ENCODE peak calls at places on chromosomes 5 and 9, in nine cellular contexts. L is HCT116, C is cardiac muscle cell, B is fibroblast of lung, N is right cardiac atrium, R is tibial artery, X is A549, O is GM23338, V is SJSA1. K is an unnamed sample.

GRCh38 chr5:169095976-169096375 is 205.0 kb downstream of the SLIT3 start:
- DNase-seq in N (no peak), X (no peak), O (no peak), B (peak; percentile 38), V (no peak), R (no peak), L (no peak), C (no peak), K (no peak)

GRCh38 chr9:86488794-86489193 is 134.6 kb upstream of the TUT7 start:
- DNase-seq in X (no peak), N (no peak), L (no peak), B (no peak), V (no peak), C (no peak), O (peak; percentile 54), R (no peak), K (no peak)

GRCh38 chr5:177092178-177093081 is 5.7 kb downstream of the FGFR4 start:
- DNase-seq in C (no peak), R (no peak), X (no peak), B (no peak), O (no peak), V (no peak), L (no peak), N (peak; percentile 50), K (no peak)

GRCh38 chr9:122498883-122499288 is 11.7 kb upstream of the OR1J2 start:
- DNase-seq in B (peak; percentile 16), O (peak; percentile 78), X (peak; percentile 27), N (no peak), C (peak; percentile 67), L (peak; percentile 29), V (no peak), R (no peak), K (no peak)

GRCh38 chr5:78953092-78953800 is 31.9 kb downstream of the ARSB start:
- DNase-seq in R (no peak), C (no peak), V (no peak), N (no peak), X (no peak), B (peak; percentile 65), O (no peak), L (no peak), K (no peak)

GRCh38 chr9:24801344-24801743 is 255.6 kb upstream of the IZUMO3 start:
- DNase-seq in C (no peak), N (no peak), X (no peak), R (no peak), V (no peak), O (no peak), L (no peak), B (no peak), K (no peak)

GRCh38 chr9:101054657-101055056 is 26.1 kb downstream of the PLPPR1 start:
- DNase-seq in O (peak; percentile 14), N (no peak), R (no peak), L (no peak), C (no peak), B (no peak), X (no peak), V (no peak), K (no peak)

GRCh38 chr5:130067364-130067763 is 163.1 kb downstream of the CHSY3 start:
- DNase-seq in L (no peak), N (no peak), C (no peak), B (no peak), R (no peak), X (no peak), O (no peak), V (no peak), K (no peak)

GRCh38 chr5:68804343-68804742 is 289.5 kb upstream of the SLC30A5 start:
- DNase-seq in O (no peak), N (no peak), L (no peak), R (no peak), B (no peak), C (no peak), X (no peak), V (no peak), K (no peak)

GRCh38 chr5:145681686-145682085 is 153.5 kb downstream of the PRELID2 start:
- DNase-seq in N (peak; percentile 48), V (peak; percentile 65), L (peak; percentile 75), O (peak; percentile 79), B (peak; percentile 62), X (peak; percentile 74), R (no peak), C (peak; percentile 86), K (no peak)

GRCh38 chr5:53501054-53501453 is 20.6 kb downstream of the FST start:
- DNase-seq in N (no peak), L (no peak), B (no peak), R (no peak), X (no peak), O (no peak), V (no peak), C (no peak), K (no peak)

GRCh38 chr5:142316051-142316450 is 8.8 kb downstream of the SPRY4 start:
- DNase-seq in V (no peak), C (peak; percentile 63), R (no peak), L (no peak), N (no peak), X (no peak), O (no peak), B (peak; percentile 48), K (no peak)

GRCh38 chr5:55624841-55625602 is 87.1 kb downstream of the SLC38A9 start:
- DNase-seq in R (no peak), N (no peak), L (no peak), O (peak; percentile 59), V (no peak), C (no peak), X (no peak), B (no peak), K (no peak)

GRCh38 chr5:55626805-55627204 is 85.3 kb downstream of the SLC38A9 start:
- DNase-seq in V (no peak), N (no peak), B (no peak), C (no peak), X (no peak), O (no peak), R (no peak), L (no peak), K (no peak)

GRCh38 chr5:55625913-55626312 is 86.2 kb downstream of the SLC38A9 start:
- DNase-seq in V (no peak), R (no peak), X (no peak), N (no peak), O (no peak), L (no peak), C (no peak), B (no peak), K (no peak)

GRCh38 chr5:55623789-55624188 is 88.3 kb downstream of the SLC38A9 start:
- DNase-seq in O (no peak), V (no peak), B (no peak), C (no peak), R (no peak), X (no peak), N (no peak), L (no peak), K (no peak)

GRCh38 chr5:55625603-55625875 is 86.6 kb downstream of the SLC38A9 start:
- DNase-seq in O (peak; percentile 65), C (no peak), L (no peak), X (no peak), B (no peak), N (no peak), V (no peak), R (no peak), K (no peak)
- H3K27ac ChIP-seq in O (peak overlapping the region; percentile 94), C (no peak overlapping the region), L (no peak overlapping the region), X (no peak overlapping the region), B (no peak overlapping the region), N (no peak overlapping the region), V (no peak overlapping the region), R (no peak overlapping the region), K (peak overlapping the region; percentile 71)

GRCh38 chr5:140234590-140234989 is 59.6 kb downstream of the CYSTM1 start:
- DNase-seq in V (no peak), X (no peak), N (no peak), B (no peak), C (no peak), R (no peak), L (no peak), O (no peak), K (no peak)

GRCh38 chr5:140235776-140236558 is 61.0 kb downstream of the CYSTM1 start:
- DNase-seq in X (no peak), L (no peak), B (no peak), C (no peak), V (no peak), O (no peak), R (no peak), N (no peak), K (no peak)

GRCh38 chr5:140238756-140239155 is 63.8 kb downstream of the CYSTM1 start:
- DNase-seq in X (no peak), O (no peak), V (no peak), B (no peak), N (no peak), R (no peak), L (no peak), C (no peak), K (no peak)

GRCh38 chr5:140239461-140239860 is 63.4 kb downstream of the PFDN1 start:
- DNase-seq in R (no peak), V (no peak), N (no peak), O (no peak), B (no peak), X (no peak), C (no peak), L (no peak), K (no peak)

GRCh38 chr5:140236896-140237598 is 62.1 kb downstream of the CYSTM1 start:
- DNase-seq in B (no peak), L (no peak), C (no peak), O (no peak), N (no peak), V (no peak), X (no peak), R (no peak), K (no peak)
- H3K4me1 ChIP-seq in B (peaks cover 14% of the 10 kb centered on the region), L (peaks cover 24% of the 10 kb centered on the region), C (peaks cover 13% of the 10 kb centered on the region), O (peaks cover 10% of the 10 kb centered on the region), N (peaks cover 18% of the 10 kb centered on the region), V (peaks cover 13% of the 10 kb centered on the region), X (peaks cover 20% of the 10 kb centered on the region), R (peaks cover 25% of the 10 kb centered on the region), K (peaks cover 37% of the 10 kb centered on the region)

GRCh38 chr9:107214381-107214780 is 68.7 kb upstream of the RAD23B start:
- DNase-seq in C (no peak), L (no peak), X (no peak), O (no peak), V (no peak), B (peak; percentile 56), R (no peak), N (no peak), K (no peak)
- H3K27ac ChIP-seq in C (no peak overlapping the region), L (peak overlapping the region; percentile 94), X (peak overlapping the region; percentile 82), O (no peak overlapping the region), V (peak overlapping the region; percentile 80), B (no peak overlapping the region), R (no peak overlapping the region), N (no peak overlapping the region), K (no peak overlapping the region)

DNA sequence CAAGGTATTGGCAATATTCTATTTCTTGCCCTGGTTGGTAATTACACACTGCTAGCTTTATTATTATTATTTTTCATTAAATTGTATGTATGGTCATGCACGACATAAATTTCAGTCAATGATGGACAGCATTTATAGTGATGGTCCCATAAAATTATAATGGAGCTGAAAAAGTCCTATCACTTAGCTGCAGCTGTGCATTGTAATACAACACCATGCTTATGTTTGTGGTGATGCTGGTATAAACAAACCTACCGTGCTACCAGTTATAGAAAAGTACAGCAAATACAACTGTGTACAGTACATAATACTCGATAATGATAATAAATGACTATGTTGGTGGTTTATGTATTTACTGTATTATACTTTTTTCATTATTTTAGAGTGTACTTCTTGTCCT is 65.5 kb downstream of the NR3C1 start:
- DNase-seq in V (no peak), N (no peak), L (no peak), O (no peak), X (no peak), B (no peak), C (no peak), R (no peak), K (no peak)
- H3K4me1 ChIP-seq in V (peaks cover 44% of the 10 kb centered on the region), N (peaks cover 4% of the 10 kb centered on the region), L (no peaks in the 10 kb centered on the region), O (peaks cover 3% of the 10 kb centered on the region), X (peaks cover 72% of the 10 kb centered on the region), B (peaks cover 2% of the 10 kb centered on the region), C (no peaks in the 10 kb centered on the region), R (peaks cover 41% of the 10 kb centered on the region), K (peaks cover 15% of the 10 kb centered on the region)